ENCODE peak calls at places on chromosomes 5 and 9, in six cellular contexts. J, P, Y, F, G and E are unnamed samples.

GRCh38 chr5:135571210-135571609 is 7.6 kb downstream of the CXCL14 start:
- DNase-seq in P (no peak), F (no peak), J (no peak), G (no peak), Y (no peak), E (no peak)

GRCh38 chr9:121839726-121840500 is 188.5 kb downstream of the DAB2IP start:
- DNase-seq in G (no peak), P (no peak), F (no peak), Y (no peak), J (no peak), E (no peak)

GRCh38 chr5:165209101-165209727 is 1703.8 kb downstream of the MAT2B start:
- DNase-seq in G (peak; percentile 60), J (no peak), Y (peak; percentile 2), P (peak; percentile 49), F (peak; percentile 37), E (no peak)

GRCh38 chr5:76870046-76870445 is 20.2 kb downstream of the S100Z start:
- DNase-seq in Y (no peak), G (no peak), J (no peak), P (no peak), F (no peak), E (no peak)

GRCh38 chr5:108418172-108418571 is 36.3 kb upstream of the FBXL17 start:
- DNase-seq in J (no peak), P (no peak), F (no peak), Y (no peak), G (no peak), E (no peak)

GRCh38 chr9:132094314-132094791 is 14.7 kb upstream of the MED27 start:
- DNase-seq in J (no peak), F (no peak), Y (peak; percentile 77), P (peak; percentile 79), G (peak; percentile 63), E (no peak)

GRCh38 chr5:115432691-115433090 is 111.9 kb downstream of the FEM1C start:
- DNase-seq in G (peak; percentile 62), P (no peak), Y (no peak), F (no peak), J (no peak), E (no peak)

GRCh38 chr9:37410969-37411785 is 11.3 kb upstream of the GRHPR start:
- DNase-seq in G (peak; percentile 43), Y (peak; percentile 25), J (no peak), P (peak; percentile 37), F (peak; percentile 36), E (no peak)

GRCh38 chr5:83914199-83914598 is 193.5 kb upstream of the HAPLN1 start:
- DNase-seq in Y (no peak), G (peak; percentile 77), P (peak; percentile 65), J (no peak), F (no peak), E (no peak)

GRCh38 chr5:32538031-32538547 is 47.3 kb upstream of the SUB1 start:
- DNase-seq in G (no peak), Y (no peak), J (peak; percentile 23), F (no peak), P (no peak), E (no peak)

GRCh38 chr5:123278284-123278683 is 144.9 kb downstream of the CEP120 start:
- DNase-seq in Y (no peak), J (no peak), F (no peak), P (no peak), G (no peak), E (no peak)

GRCh38 chr9:32706004-32706749 is 70.7 kb upstream of the TAF1L start:
- DNase-seq in G (no peak), P (peak; percentile 17), Y (no peak), J (no peak), F (no peak), E (no peak)

GRCh38 chr5:998975-999501 is 9.6 kb upstream of the NKD2 start:
- DNase-seq in G (no peak), J (no peak), Y (no peak), F (no peak), P (no peak), E (no peak)

GRCh38 chr9:120735415-120736126 is 21.3 kb upstream of the MEGF9 start:
- DNase-seq in J (no peak), P (peak; percentile 78), Y (no peak), G (peak; percentile 74), F (no peak), E (no peak)

GRCh38 chr9:28056006-28056405 is 482.7 kb upstream of the C9orf72 start:
- DNase-seq in F (no peak), P (no peak), J (no peak), Y (no peak), G (no peak), E (no peak)

GRCh38 chr9:82539126-82539525 is 523.8 kb downstream of the RASEF start:
- DNase-seq in J (no peak), F (no peak), G (no peak), P (no peak), Y (no peak), E (no peak)

GRCh38 chr9:136051568-136052432 is 43.3 kb downstream of the NACC2 start:
- DNase-seq in G (peak; percentile 87), Y (peak; percentile 96), J (no peak), F (peak; percentile 76), P (peak; percentile 92), E (peak; percentile 51)

GRCh38 chr5:176647870-176648466 is 684 bp downstream of the TSPAN17 start:
- DNase-seq in G (peak; percentile 33), P (peak; percentile 34), J (no peak), F (peak; percentile 59), Y (peak; percentile 27), E (peak; percentile 77)

GRCh38 chr5:54738118-54738972 is 220.8 kb downstream of the SNX18 start:
- DNase-seq in Y (no peak), P (peak; percentile 51), F (no peak), J (no peak), G (peak; percentile 35), E (peak; percentile 39)

GRCh38 chr9:124399323-124399962 is 15.8 kb downstream of the PSMB7 start:
- DNase-seq in P (peak; percentile 55), G (peak; percentile 49), J (no peak), F (peak; percentile 80), Y (peak; percentile 18), E (no peak)

GRCh38 chr9:96317335-96317980 is 15.5 kb upstream of the HSD17B3 start:
- DNase-seq in F (peak; percentile 73), J (peak; percentile 49), Y (peak; percentile 24), P (peak; percentile 84), G (peak; percentile 86), E (peak; percentile 40)

GRCh38 chr5:103224118-103224893 is 34.3 kb upstream of the MACIR start:
- DNase-seq in J (peak; percentile 15), G (peak; percentile 94), P (peak; percentile 95), Y (peak; percentile 55), F (peak; percentile 75), E (peak; percentile 62)

GRCh38 chr5:100646011-100646410 is 110.8 kb downstream of the FAM174A start:
- DNase-seq in J (no peak), Y (no peak), P (no peak), G (no peak), F (no peak), E (no peak)

GRCh38 chr5:100644776-100645175 is 109.6 kb downstream of the FAM174A start:
- DNase-seq in Y (no peak), J (no peak), F (no peak), G (no peak), P (no peak), E (no peak)

GRCh38 chr5:100644206-100644605 is 109.0 kb downstream of the FAM174A start:
- DNase-seq in F (no peak), G (no peak), J (no peak), P (no peak), Y (no peak), E (no peak)

GRCh38 chr5:100643473-100643872 is 108.3 kb downstream of the FAM174A start:
- DNase-seq in Y (peak; percentile 8), F (peak; percentile 60), P (peak; percentile 16), G (peak; percentile 43), J (no peak), E (no peak)

DNA sequence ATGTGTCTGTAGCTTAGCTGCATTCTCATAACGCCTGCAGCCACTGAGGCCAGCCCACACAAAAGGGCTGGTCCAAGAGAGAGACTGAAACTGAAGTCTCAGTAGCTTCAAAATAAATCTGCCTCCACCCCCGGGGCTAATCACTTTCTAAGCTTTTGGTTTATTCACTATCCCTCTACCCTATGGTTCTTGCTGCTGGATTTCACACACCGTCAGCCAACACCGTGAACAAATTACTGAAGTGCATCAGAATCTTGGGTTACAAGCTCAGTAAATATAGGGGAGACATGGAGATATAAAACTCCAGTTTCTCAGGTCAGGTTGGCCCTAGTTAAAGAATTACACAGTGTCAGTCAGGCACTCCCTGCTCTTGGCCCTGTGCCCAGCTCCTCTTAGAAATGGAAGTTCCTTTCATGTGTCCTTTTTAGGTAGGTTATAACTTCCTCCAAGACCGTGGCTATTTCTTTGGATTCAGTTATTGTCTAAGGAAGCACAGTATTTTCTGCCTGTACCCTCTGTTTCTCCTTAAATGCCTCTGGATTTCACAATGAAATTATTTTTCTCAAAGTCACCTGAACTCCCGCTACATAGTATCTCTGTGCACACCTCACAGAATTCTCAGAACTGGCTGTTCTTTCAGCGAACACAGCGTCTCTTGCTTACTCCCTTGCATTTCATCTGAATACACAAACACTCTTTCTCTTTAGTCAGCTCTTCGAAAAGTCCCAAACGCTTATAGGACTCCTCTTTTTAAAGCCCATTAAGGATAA is 112.5 kb downstream of the FAM174A start:
- DNase-seq in J (no peak), Y (peak; percentile 39), P (peak; percentile 24), F (peak; percentile 46), G (peak; percentile 57), E (peak; percentile 46)
- H3K4me3 ChIP-seq in J (no peak overlapping the region), Y (peak overlapping the region; percentile 18), P (no peak overlapping the region), F (no peak overlapping the region), G (no peak overlapping the region), E (no peak overlapping the region)

GRCh38 chr5:11227064-11227463 is 466.0 kb upstream of the DAP start:
- DNase-seq in G (no peak), Y (no peak), J (no peak), P (no peak), F (no peak), E (no peak)
- TF ChIP-seq CTCF in G (no peak), Y (no peak), J (no peak), P (no peak), F (no peak), E (no peak)

DNA sequence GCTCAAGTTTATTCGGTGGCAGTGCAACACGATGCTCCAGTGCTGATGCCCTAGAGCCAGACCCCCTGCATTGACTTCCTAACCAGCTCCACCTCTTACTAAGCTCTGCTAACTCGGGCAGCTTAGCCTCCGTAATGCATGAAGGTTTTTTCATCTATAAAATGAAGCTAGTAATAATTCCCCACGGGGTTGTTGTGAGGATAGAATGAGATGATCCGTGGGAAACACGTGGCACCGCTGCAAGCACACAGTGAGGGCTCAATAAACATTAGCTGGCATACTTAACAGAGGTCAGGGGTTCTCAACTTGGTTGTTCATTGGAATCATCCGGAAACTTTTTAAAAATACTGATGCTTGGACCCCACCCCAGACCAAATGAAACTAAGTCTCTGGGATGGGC is 6.8 kb downstream of the ENC1 start:
- DNase-seq in G (peak; percentile 36), P (no peak), Y (no peak), J (no peak), F (no peak), E (no peak)
- H3K4me3 ChIP-seq in G (no peak overlapping the region), P (no peak overlapping the region), Y (no peak overlapping the region), J (no peak overlapping the region), F (no peak overlapping the region), E (no peak overlapping the region)

DNA sequence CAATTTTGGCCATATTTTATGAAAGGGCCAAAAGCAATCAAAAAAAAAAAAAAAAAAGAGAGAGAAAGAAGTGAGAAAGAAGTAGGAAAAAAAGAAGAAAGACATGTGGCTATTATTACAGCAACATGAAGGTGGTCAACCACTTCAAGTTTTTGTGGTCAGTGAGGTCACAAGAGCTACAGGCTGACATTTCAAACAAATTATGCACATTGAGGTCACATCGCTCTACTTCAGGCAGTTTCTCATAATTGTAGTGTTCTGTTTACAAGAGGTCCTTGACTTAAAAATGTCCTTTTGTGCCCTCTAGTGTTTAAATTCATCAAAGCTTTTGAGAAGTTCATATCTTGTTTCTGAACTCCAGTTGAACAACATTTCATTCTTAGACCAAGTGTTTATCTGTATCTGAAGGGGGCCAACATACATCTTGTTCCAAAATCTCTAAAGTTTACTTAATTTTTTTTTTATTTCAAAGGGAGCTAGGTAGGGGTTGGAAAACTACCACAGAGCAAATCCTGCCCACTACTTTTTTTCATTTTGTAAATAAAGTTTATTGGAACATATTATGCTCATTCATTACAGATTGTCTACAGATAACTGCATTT is 513.1 kb downstream of the PDE4D start:
- DNase-seq in Y (peak; percentile 71), G (peak; percentile 99), F (peak; percentile 46), P (peak; percentile 86), J (no peak), E (no peak)
- TF ChIP-seq CTCF in Y (peak; percentile 50), G (peak; percentile 44), F (peak; percentile 61), P (peak; percentile 39), J (peak; percentile 50), E (peak; percentile 57)